ENCODE peak calls at places on chromosomes 16 and 17, in seven cellular contexts. Z is WTC11, Q is keratinocyte, X is endothelial cell, D is fibroblast of lung, W is HCT116, T is Calu3. S is an unnamed sample.

GRCh38 chr16:9612267-9612666 is 520.8 kb downstream of the HAPSTR1 start:
- DNase-seq in Z (no peak), Q (no peak), X (no peak), D (peak), W (no peak), T (no peak), S (no peak)

GRCh38 chr17:82090549-82091263 is 7.3 kb downstream of the FASN start:
- DNase-seq in Z (no peak), Q (no peak), X (no peak), D (no peak), W (no peak), T (no peak), S (no peak)

GRCh38 chr16:22782299-22782698 is 31.7 kb upstream of the HS3ST2 start:
- DNase-seq in Z (no peak), Q (no peak), X (peak), D (no peak), W (no peak), T (no peak), S (no peak)

GRCh38 chr16:77376358-77376757 is 58.5 kb downstream of the ADAMTS18 start:
- DNase-seq in Z (peak), Q (no peak), X (no peak), D (no peak), W (no peak), T (no peak), S (no peak)

GRCh38 chr17:55632893-55633292 is 89.8 kb downstream of the TMEM100 start:
- DNase-seq in Z (no peak), Q (peak), X (no peak), D (peak), W (no peak), T (no peak), S (no peak)

GRCh38 chr16:88331989-88332920 is 50.5 kb upstream of the ZNF469 start:
- DNase-seq in Z (no peak), Q (peak), X (no peak), D (peak), W (peak), T (peak), S (no peak)

GRCh38 chr16:50635505-50636392 is 45.4 kb downstream of the SNX20 start:
- DNase-seq in Z (peak), Q (no peak), X (no peak), D (no peak), W (peak), T (no peak), S (no peak)

GRCh38 chr17:61400786-61401279 is 1.2 kb downstream of the TBX2 start:
- DNase-seq in Z (no peak), Q (no peak), X (no peak), D (peak), W (no peak), T (no peak), S (no peak)

GRCh38 chr17:56290486-56291118 is 137.3 kb downstream of the ANKFN1 start:
- DNase-seq in Z (no peak), Q (no peak), X (no peak), D (no peak), W (no peak), T (no peak), S (no peak)

GRCh38 chr17:75147878-75148546 is 6.3 kb downstream of the JPT1 start:
- DNase-seq in Z (no peak), Q (no peak), X (no peak), D (no peak), W (no peak), T (peak), S (no peak)

GRCh38 chr17:68291836-68292688 is 767 bp downstream of the ARSG start:
- DNase-seq in Z (peak), Q (no peak), X (peak), D (peak), W (peak), T (peak), S (peak)

GRCh38 chr16:617855-618254 is 12.9 kb upstream of the WFIKKN1 start:
- DNase-seq in Z (no peak), Q (no peak), X (no peak), D (no peak), W (no peak), T (no peak), S (no peak)

GRCh38 chr17:63446981-63447687 is 1.0 kb upstream of the CYB561 start:
- DNase-seq in Z (peak), Q (no peak), X (peak), D (no peak), W (no peak), T (peak), S (peak)

GRCh38 chr17:63447688-63448005 is 1.5 kb upstream of the CYB561 start:
- DNase-seq in Z (no peak), Q (no peak), X (no peak), D (no peak), W (no peak), T (no peak), S (no peak)

GRCh38 chr17:63445571-63446217 is 412 bp downstream of the CYB561 start:
- DNase-seq in Z (peak), Q (no peak), X (peak), D (peak), W (peak), T (no peak), S (peak)

GRCh38 chr17:63445065-63445464 is 1.0 kb downstream of the CYB561 start:
- DNase-seq in Z (no peak), Q (no peak), X (no peak), D (no peak), W (no peak), T (no peak), S (no peak)

DNA sequence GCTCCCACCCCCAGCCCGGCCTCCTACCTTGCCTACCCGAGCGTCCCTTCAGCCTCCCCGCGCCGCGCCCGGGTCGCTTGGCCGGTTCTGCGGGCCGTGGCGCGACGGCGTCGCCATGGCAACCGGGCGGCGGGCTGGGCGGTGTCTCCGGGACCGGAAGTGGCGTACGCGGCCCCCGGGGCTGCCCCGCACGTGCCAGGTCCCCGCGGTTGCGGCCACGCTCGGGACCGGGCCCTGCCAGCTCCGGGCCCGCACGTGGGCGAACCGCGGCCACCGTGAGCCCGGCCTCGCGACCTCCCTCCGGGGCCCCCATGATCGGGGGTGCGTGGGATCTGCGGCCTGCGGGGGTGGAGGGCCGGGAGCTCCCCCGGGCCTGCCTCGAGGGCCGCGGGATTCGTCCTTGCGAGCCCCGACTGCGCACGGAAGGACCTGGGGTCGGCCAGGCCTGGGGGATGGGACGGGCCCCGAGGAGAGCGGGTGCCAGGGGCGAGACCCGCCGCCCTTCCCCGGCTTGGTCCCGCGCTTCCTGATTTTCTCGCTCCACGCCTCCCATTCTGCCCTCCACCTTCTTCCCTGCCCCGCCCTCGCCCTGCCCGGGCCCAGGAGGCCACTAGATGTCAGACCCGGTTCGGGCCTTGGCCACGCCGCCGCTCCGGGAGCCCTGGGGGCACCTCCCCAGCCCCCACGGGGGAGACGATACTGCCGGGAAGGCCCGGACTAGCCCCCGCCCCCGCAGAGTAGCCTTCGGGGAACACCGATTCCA is at the start of gene CYB561:
- DNase-seq in Z (peak), Q (no peak), X (peak), D (peak), W (peak), T (peak), S (peak)
- TF ChIP-seq CTCF in Z (no peak), Q (peak), X (peak), D (peak), W (no peak), T (no peak), S (no peak)

DNA sequence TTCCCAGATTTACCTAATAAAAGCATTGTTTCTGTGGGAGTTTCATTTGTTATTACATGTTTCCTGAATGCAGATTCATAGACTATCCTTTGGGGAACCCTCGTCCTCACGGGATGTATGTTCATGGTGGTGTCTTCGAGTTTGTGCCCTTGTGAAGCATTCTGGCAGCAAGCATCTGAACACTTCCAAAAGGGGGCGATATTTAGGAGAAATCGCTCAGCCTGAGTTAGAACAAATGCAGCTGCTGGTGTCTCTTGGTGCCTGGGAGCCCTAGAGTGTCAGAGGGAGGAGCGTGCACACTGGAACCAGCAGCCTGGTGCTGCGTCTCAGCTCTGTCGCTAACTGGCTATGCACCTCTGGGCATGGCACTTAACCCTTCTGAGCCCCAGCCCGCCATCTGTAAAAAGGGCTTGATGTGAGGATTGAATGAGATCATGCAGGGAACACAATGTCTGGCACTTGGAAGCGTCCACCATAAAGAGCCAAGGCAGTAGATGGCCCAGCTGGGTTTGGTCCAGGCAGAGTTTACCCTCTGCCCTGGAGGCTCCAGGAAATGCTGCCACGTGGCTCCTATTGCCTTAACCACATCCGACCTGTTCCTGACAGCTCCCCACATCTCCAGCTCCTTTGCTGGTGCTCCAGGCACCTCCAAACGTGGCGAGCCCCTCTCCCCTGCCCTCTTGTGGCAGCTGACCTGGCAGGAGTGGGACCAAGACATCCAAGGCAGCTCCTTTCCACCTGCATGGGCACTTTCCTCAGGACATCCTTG is 25.0 kb upstream of the C16orf78 start:
- DNase-seq in Z (peak), Q (no peak), X (no peak), D (no peak), W (peak), T (no peak), S (no peak)
- TF ChIP-seq CTCF in Z (no peak), Q (peak), X (no peak), D (no peak), W (no peak), T (no peak), S (no peak)

GRCh38 chr16:26281681-26282080 is 589.9 kb downstream of the HS3ST4 start:
- DNase-seq in Z (no peak), Q (no peak), X (no peak), D (no peak), W (no peak), T (no peak), S (no peak)
- TF ChIP-seq CTCF in Z (no peak), Q (no peak), X (no peak), D (no peak), W (no peak), T (no peak), S (no peak)

GRCh38 chr17:38867179-38867994 is 2.5 kb upstream of the LASP1 start:
- DNase-seq in Z (peak), Q (no peak), X (peak), D (peak), W (no peak), T (peak), S (peak)
- TF ChIP-seq CTCF in Z (no peak), Q (no peak), X (peak), D (peak), W (no peak), T (peak), S (no peak)